ENCODE peak calls at places on chromosomes 5 and 9, in four cellular contexts. H, N, M and P are unnamed samples.

GRCh38 chr5:76990899-76991475 is 38.1 kb downstream of the CRHBP start:
- DNase-seq in H (no peak), N (no peak), M (no peak), P (no peak)

GRCh38 chr5:79800979-79801827 is 111.6 kb downstream of the CMYA5 start:
- DNase-seq in H (no peak), N (peak), M (no peak), P (peak)

GRCh38 chr5:172618574-172619365 is 22.3 kb upstream of the NEURL1B start:
- DNase-seq in H (no peak), N (no peak), M (no peak), P (no peak)

GRCh38 chr5:73640861-73641320 is 14.9 kb downstream of the ARHGEF28 start:
- DNase-seq in H (no peak), N (no peak), M (no peak), P (peak)

GRCh38 chr9:18362901-18363685 is 110.9 kb upstream of the ADAMTSL1 start:
- DNase-seq in H (no peak), N (no peak), M (no peak), P (peak)

GRCh38 chr9:121242219-121242954 is 25.6 kb upstream of the GSN start:
- DNase-seq in H (no peak), N (no peak), M (no peak), P (peak)

GRCh38 chr5:157571357-157571827 is 4.2 kb downstream of the ADAM19 start:
- DNase-seq in H (no peak), N (no peak), M (no peak), P (peak)

GRCh38 chr5:33938507-33938796 is 2.3 kb downstream of the RXFP3 start:
- DNase-seq in H (no peak), N (no peak), M (no peak), P (no peak)

GRCh38 chr5:74313896-74314295 is 326.6 kb downstream of the ENC1 start:
- DNase-seq in H (no peak), N (no peak), M (no peak), P (no peak)

GRCh38 chr5:140196406-140196805 is 21.4 kb downstream of the CYSTM1 start:
- DNase-seq in H (no peak), N (no peak), M (no peak), P (no peak)

GRCh38 chr9:129023036-129023907 is 4.9 kb downstream of the SH3GLB2 start:
- DNase-seq in H (peak), N (no peak), M (no peak), P (peak)

GRCh38 chr5:149434162-149435014 is 55.3 kb upstream of the IL17B start:
- DNase-seq in H (peak), N (peak), M (no peak), P (peak)

GRCh38 chr9:128419061-128419925 is 1.4 kb upstream of the CERCAM start:
- DNase-seq in H (peak), N (no peak), M (no peak), P (peak)

GRCh38 chr9:91426123-91426745 is 2.6 kb upstream of the NFIL3 start:
- DNase-seq in H (peak), N (peak), M (peak), P (peak)

GRCh38 chr5:96256795-96257470 is 176.1 kb downstream of the PCSK1 start:
- DNase-seq in H (peak), N (peak), M (no peak), P (peak)

GRCh38 chr9:77882294-77882693 is 149.3 kb downstream of the GNAQ start:
- DNase-seq in H (no peak), N (no peak), M (no peak), P (no peak)

GRCh38 chr5:133474851-133475590 is 137.3 kb downstream of the FSTL4 start:
- DNase-seq in H (no peak), N (no peak), M (no peak), P (no peak)

GRCh38 chr9:3827175-3827574 is 301.4 kb upstream of the RFX3 start:
- DNase-seq in H (no peak), N (no peak), M (no peak), P (no peak)

GRCh38 chr9:133127340-133127981 is 6.4 kb upstream of the RALGDS start:
- DNase-seq in H (no peak), N (no peak), M (no peak), P (no peak)

GRCh38 chr9:134971196-134971595 is 53.5 kb upstream of the FCN1 start:
- DNase-seq in H (no peak), N (no peak), M (no peak), P (no peak)

GRCh38 chr9:129479217-129480011 is 141.5 kb downstream of the C9orf50 start:
- DNase-seq in H (no peak), N (no peak), M (peak), P (no peak)

GRCh38 chr9:132894343-132894742 is 15.6 kb downstream of the SPACA9 start:
- DNase-seq in H (no peak), N (no peak), M (no peak), P (no peak)

GRCh38 chr5:115424030-115424429 is 120.5 kb downstream of the FEM1C start:
- DNase-seq in H (no peak), N (no peak), M (no peak), P (no peak)

GRCh38 chr9:3337515-3337914 is 188.3 kb downstream of the RFX3 start:
- DNase-seq in H (no peak), N (no peak), M (no peak), P (peak)

GRCh38 chr9:4066120-4066519 is 233.7 kb downstream of the GLIS3 start:
- DNase-seq in H (no peak), N (no peak), M (no peak), P (no peak)

GRCh38 chr9:32456564-32456963 is 69.4 kb downstream of the RIGI start:
- DNase-seq in H (no peak), N (no peak), M (peak), P (no peak)

GRCh38 chr9:126113756-126114408 is 212.7 kb upstream of the MVB12B start:
- DNase-seq in H (no peak), N (no peak), M (no peak), P (no peak)

GRCh38 chr9:14462950-14463349 is 149.0 kb upstream of the NFIB start:
- DNase-seq in H (no peak), N (no peak), M (no peak), P (no peak)

GRCh38 chr9:77708416-77708815 is 60.3 kb upstream of the GNA14 start:
- DNase-seq in H (no peak), N (no peak), M (no peak), P (peak)

GRCh38 chr5:154287136-154287535 is 96.6 kb downstream of the GALNT10 start:
- DNase-seq in H (no peak), N (peak), M (peak), P (peak)

GRCh38 chr5:39140558-39141168 is 66.5 kb upstream of the RICTOR start:
- DNase-seq in H (no peak), N (no peak), M (no peak), P (peak)

DNA sequence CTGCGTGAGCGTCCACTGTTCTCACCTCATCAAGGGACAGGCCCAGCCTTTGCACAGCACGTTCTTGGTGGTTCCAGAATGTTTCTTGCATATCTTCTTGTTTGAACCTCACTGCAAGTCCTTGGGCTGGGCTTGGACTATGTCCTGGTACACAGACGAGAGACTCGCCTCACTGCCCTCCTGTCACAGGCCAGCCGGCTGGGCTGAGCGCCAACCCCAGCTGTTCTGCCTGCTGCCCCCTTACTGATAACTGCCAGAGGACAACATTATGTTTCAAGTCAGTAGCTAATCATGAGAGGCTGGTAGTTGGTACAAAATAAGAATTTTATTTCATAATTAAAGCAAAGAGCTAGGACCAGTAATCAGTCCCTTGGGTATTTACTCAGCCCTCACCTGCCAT is 52.8 kb upstream of the LRRTM2 start:
- DNase-seq in H (no peak), N (no peak), M (peak), P (peak)
- TF ChIP-seq BHLHE40 in H (no peak), N (no peak), M (no peak), P (no peak)

GRCh38 chr9:8732367-8733075 is 932.9 kb upstream of the DMAC1 start:
- DNase-seq in H (no peak), N (no peak), M (no peak), P (no peak)

GRCh38 chr9:8738953-8739352 is 939.4 kb upstream of the DMAC1 start:
- DNase-seq in H (no peak), N (no peak), M (no peak), P (no peak)

GRCh38 chr9:8734760-8735159 is 935.2 kb upstream of the DMAC1 start:
- DNase-seq in H (no peak), N (peak), M (no peak), P (no peak)

GRCh38 chr9:8733096-8733954 is 933.7 kb upstream of the DMAC1 start:
- DNase-seq in H (peak), N (no peak), M (no peak), P (no peak)

GRCh38 chr9:8736805-8737204 is 937.2 kb upstream of the DMAC1 start:
- DNase-seq in H (no peak), N (no peak), M (no peak), P (no peak)
- TF ChIP-seq BHLHE40 in H (no peak), N (no peak), M (no peak), P (no peak)

GRCh38 chr5:8913522-8913921 is 632.4 kb downstream of the SEMA5A start:
- DNase-seq in H (no peak), N (no peak), M (no peak), P (no peak)
- TF ChIP-seq BHLHE40 in H (no peak), N (no peak), M (no peak), P (no peak)

GRCh38 chr9:96122255-96122654 is 179.7 kb downstream of the HSD17B3 start:
- DNase-seq in H (no peak), N (peak), M (no peak), P (no peak)

GRCh38 chr9:96122756-96123155 is 179.2 kb downstream of the HSD17B3 start:
- DNase-seq in H (no peak), N (no peak), M (no peak), P (peak)

GRCh38 chr9:96129698-96130097 is 172.3 kb downstream of the HSD17B3 start:
- DNase-seq in H (no peak), N (no peak), M (no peak), P (no peak)

GRCh38 chr9:96126321-96126881 is 175.6 kb downstream of the HSD17B3 start:
- DNase-seq in H (no peak), N (no peak), M (no peak), P (no peak)

GRCh38 chr9:96125624-96126023 is 176.4 kb downstream of the HSD17B3 start:
- DNase-seq in H (no peak), N (no peak), M (no peak), P (no peak)
- TF ChIP-seq BHLHE40 in H (no peak), N (no peak), M (no peak), P (no peak)

GRCh38 chr5:10111575-10111974 is 138.1 kb downstream of the ATPSCKMT start:
- DNase-seq in H (peak), N (peak), M (peak), P (peak)
- TF ChIP-seq BHLHE40 in H (no peak), N (no peak), M (no peak), P (no peak)